ENCODE peak calls at places on chromosomes 16 and 17, in nine cellular contexts. K is astrocyte of the spinal cord, I is hepatic stellate cell, O is OCI-LY7, Z is fibroblast of villous mesenchyme, D is SHP77, Y is frontal cortex, A is breast epithelium, B is AG04450. H is an unnamed sample.

GRCh38 chr17:38687291-38687690 is 12.5 kb upstream of the EPOP start:
- DNase-seq in K (no peak), I (no peak), O (no peak), Z (no peak), D (no peak), Y (no peak), A (no peak), B (no peak), H (no peak)

GRCh38 chr17:71163121-71163812 is 957.6 kb upstream of the SOX9 start:
- DNase-seq in K (peak), I (no peak), O (no peak), Z (peak), D (peak), Y (no peak), A (no peak), B (no peak), H (no peak)

GRCh38 chr16:65386707-65387106 is 264.8 kb upstream of the CDH11 start:
- DNase-seq in K (peak), I (no peak), O (no peak), Z (no peak), D (no peak), Y (no peak), A (no peak), B (no peak), H (no peak)

GRCh38 chr17:68777243-68777855 is 176.2 kb upstream of the FAM20A start:
- DNase-seq in K (peak), I (peak), O (peak), Z (peak), D (peak), Y (peak), A (no peak), B (peak), H (no peak)

GRCh38 chr17:2905269-2905668 is 109.0 kb downstream of the RAP1GAP2 start:
- DNase-seq in K (no peak), I (no peak), O (no peak), Z (no peak), D (no peak), Y (no peak), A (no peak), B (no peak), H (peak)

GRCh38 chr17:876272-876671 is 94.1 kb downstream of the MRM3 start:
- DNase-seq in K (no peak), I (no peak), O (no peak), Z (no peak), D (no peak), Y (no peak), A (no peak), B (no peak), H (peak)

GRCh38 chr16:35752773-35753558 is 2293.6 kb downstream of the TP53TG3F start:
- DNase-seq in K (no peak), I (no peak), O (no peak), Z (no peak), D (no peak), Y (no peak), A (no peak), B (no peak), H (no peak)

GRCh38 chr17:41446806-41447205 is 6.0 kb upstream of the KRT38 start:
- DNase-seq in K (no peak), I (peak), O (no peak), Z (peak), D (no peak), Y (no peak), A (no peak), B (no peak), H (no peak)

GRCh38 chr16:72068930-72069329 is 5.9 kb downstream of the HPR start:
- DNase-seq in K (no peak), I (no peak), O (no peak), Z (no peak), D (no peak), Y (no peak), A (no peak), B (no peak), H (no peak)

GRCh38 chr16:588639-588888 is 1.3 kb upstream of the RAB40C start:
- DNase-seq in K (peak), I (peak), O (peak), Z (peak), D (no peak), Y (no peak), A (no peak), B (peak), H (peak)

GRCh38 chr16:1180772-1181714 is 28.1 kb downstream of the CACNA1H start:
- DNase-seq in K (no peak), I (peak), O (no peak), Z (no peak), D (no peak), Y (no peak), A (no peak), B (no peak), H (no peak)

H was measured in HL-60.